ENCODE peak calls at places on chromosomes 12 and 14, in nine cellular contexts. X is H7, A is GM04504, N is T-helper 1 cell, H is AG20443, V is ureter, Y is body of pancreas, M is left ventricle myocardium superior, D is NCI-H69. J is an unnamed sample.
A peak's percentile ranks its signal among the peaks of the same experiment; 100 is the strongest.

GRCh38 chr14:68704736-68705720 is 87.8 kb downstream of the ZFP36L1 start:
- DNase-seq in Y (no peak), A (no peak), M (no peak), H (peak; percentile 77), V (no peak), X (peak; percentile 29), N (no peak), D (no peak), J (no peak)

GRCh38 chr14:89801128-89801527 is 153.4 kb downstream of the EFCAB11 start:
- DNase-seq in X (no peak), M (no peak), H (no peak), N (no peak), V (no peak), A (no peak), Y (no peak), D (no peak), J (no peak)

GRCh38 chr12:15011162-15011561 is 38.3 kb downstream of the PDE6H start:
- DNase-seq in V (no peak), N (no peak), H (no peak), A (no peak), X (no peak), D (no peak), M (no peak), Y (no peak), J (peak; percentile 64)

GRCh38 chr12:66901136-66901932 is 222.5 kb upstream of the GRIP1 start:
- DNase-seq in H (no peak), X (no peak), N (no peak), A (no peak), D (no peak), Y (no peak), M (no peak), V (no peak), J (no peak)

GRCh38 chr12:62075860-62076259 is 184.3 kb upstream of the USP15 start:
- DNase-seq in H (no peak), V (no peak), X (no peak), M (no peak), Y (no peak), D (no peak), N (no peak), A (no peak), J (no peak)

GRCh38 chr14:57390806-57391562 is 598 bp downstream of the NAA30 start:
- DNase-seq in A (peak; percentile 12), D (peak; percentile 80), N (peak; percentile 47), X (peak; percentile 61), V (no peak), M (no peak), Y (peak; percentile 41), H (peak; percentile 65), J (peak; percentile 72)

GRCh38 chr14:44847910-44848309 is 113.8 kb downstream of the KLHL28 start:
- DNase-seq in A (peak; percentile 1), H (peak; percentile 35), X (no peak), M (no peak), Y (no peak), D (no peak), V (no peak), N (no peak), J (no peak)

GRCh38 chr12:19223695-19224094 is 94.2 kb downstream of the PLEKHA5 start:
- DNase-seq in Y (no peak), M (no peak), D (no peak), A (no peak), N (no peak), X (no peak), H (peak; percentile 53), V (no peak), J (no peak)

GRCh38 chr14:36346052-36346451 is 25.6 kb upstream of the MBIP start:
- DNase-seq in V (no peak), M (no peak), N (no peak), X (no peak), D (peak; percentile 99), A (no peak), Y (no peak), H (no peak), J (peak; percentile 73)

GRCh38 chr12:104612381-104612780 is 155.6 kb downstream of the CHST11 start:
- DNase-seq in Y (no peak), D (no peak), N (no peak), H (no peak), V (no peak), A (no peak), M (no peak), X (no peak), J (no peak)

GRCh38 chr14:51552275-51552674 is 99.4 kb upstream of the FRMD6 start:
- DNase-seq in M (no peak), N (no peak), A (no peak), H (no peak), D (peak; percentile 88), X (peak; percentile 46), Y (no peak), V (no peak), J (peak; percentile 11)

GRCh38 chr12:83954071-83954789 is 958.4 kb downstream of the SLC6A15 start:
- DNase-seq in N (no peak), M (no peak), A (no peak), X (no peak), Y (no peak), V (no peak), H (no peak), D (no peak), J (no peak)

GRCh38 chr12:119183942-119184695 is 5.4 kb downstream of the HSPB8 start:
- DNase-seq in H (no peak), V (no peak), Y (no peak), A (no peak), N (no peak), D (no peak), M (peak; percentile 77), X (no peak), J (no peak)